ENCODE peak calls at places on chromosome 22, in six cellular contexts. L, V, N, H, B and X are unnamed samples.
A peak's percentile ranks its signal among the peaks of the same experiment; 100 is the strongest.

GRCh38 chr22:38957046-38957770 is at the start of gene APOBEC3A:
- DNase-seq in L (no peak), V (no peak), N (no peak), H (peak; percentile 63), B (no peak), X (peak; percentile 79)

GRCh38 chr22:49017769-49018330 is 809.8 kb downstream of the BRD1 start:
- DNase-seq in L (no peak), V (no peak), N (no peak), H (peak; percentile 18), B (no peak), X (peak; percentile 23)

GRCh38 chr22:39097098-39098020 is at the start of gene APOBEC3H:
- DNase-seq in L (no peak), V (peak; percentile 32), N (peak; percentile 24), H (no peak), B (peak; percentile 21), X (no peak)

GRCh38 chr22:28297504-28297903 is 378.4 kb upstream of the PITPNB start:
- DNase-seq in L (no peak), V (no peak), N (no peak), H (no peak), B (no peak), X (peak; percentile 35)

GRCh38 chr22:35538801-35539321 is 1.8 kb upstream of the RASD2 start:
- DNase-seq in L (peak; percentile 42), V (no peak), N (peak; percentile 38), H (no peak), B (no peak), X (no peak)

GRCh38 chr22:49012695-49013094 is 815.0 kb downstream of the BRD1 start:
- DNase-seq in L (no peak), V (no peak), N (no peak), H (no peak), B (no peak), X (no peak)

GRCh38 chr22:39313258-39314001 is 6.0 kb downstream of the RPL3 start:
- DNase-seq in L (no peak), V (no peak), N (no peak), H (no peak), B (no peak), X (no peak)

GRCh38 chr22:27045103-27045940 is 387.9 kb downstream of the MIAT start:
- DNase-seq in L (peak; percentile 23), V (no peak), N (no peak), H (no peak), B (no peak), X (no peak)

GRCh38 chr22:17734197-17734596 is 40.1 kb downstream of the BID start:
- DNase-seq in L (no peak), V (no peak), N (no peak), H (no peak), B (no peak), X (no peak)

GRCh38 chr22:11627798-11628650 is 3900.0 kb upstream of the OR11H1 start:
- DNase-seq in L (no peak), V (no peak), N (no peak), H (no peak), B (no peak), X (peak; percentile 28)

GRCh38 chr22:49005557-49005956 is 822.1 kb downstream of the BRD1 start:
- DNase-seq in L (no peak), V (no peak), N (no peak), H (no peak), B (no peak), X (no peak)

GRCh38 chr22:38758276-38758945 is 2.6 kb upstream of the SUN2 start:
- DNase-seq in L (no peak), V (peak; percentile 61), N (no peak), H (no peak), B (no peak), X (peak; percentile 32)

GRCh38 chr22:24776525-24776924 is 2.0 kb upstream of the PIWIL3 start:
- DNase-seq in L (no peak), V (no peak), N (no peak), H (no peak), B (no peak), X (no peak)

GRCh38 chr22:46528121-46528610 is 9.3 kb downstream of the CELSR1 start:
- DNase-seq in L (peak; percentile 84), V (no peak), N (no peak), H (no peak), B (peak; percentile 34), X (no peak)

GRCh38 chr22:17792289-17792688 is 18.0 kb upstream of the BID start:
- DNase-seq in L (no peak), V (no peak), N (peak; percentile 37), H (no peak), B (no peak), X (no peak)

GRCh38 chr22:27552863-27553262 is 248.7 kb downstream of the MN1 start:
- DNase-seq in L (no peak), V (no peak), N (no peak), H (no peak), B (no peak), X (no peak)

GRCh38 chr22:25091449-25091848 is 108.2 kb upstream of the CRYBB3 start:
- DNase-seq in L (no peak), V (no peak), N (no peak), H (no peak), B (no peak), X (no peak)

GRCh38 chr22:37601540-37602442 is 6.8 kb upstream of the GGA1 start:
- DNase-seq in L (no peak), V (no peak), N (peak; percentile 89), H (peak; percentile 79), B (no peak), X (peak; percentile 78)

GRCh38 chr22:43832393-43833265 is 20.5 kb upstream of the EFCAB6 start:
- DNase-seq in L (no peak), V (no peak), N (no peak), H (no peak), B (no peak), X (no peak)

GRCh38 chr22:28116261-28116673 is 197.2 kb upstream of the PITPNB start:
- DNase-seq in L (no peak), V (no peak), N (peak; percentile 27), H (no peak), B (peak; percentile 55), X (no peak)

GRCh38 chr22:46081036-46081830 is 69.1 kb upstream of the PPARA start:
- DNase-seq in L (no peak), V (no peak), N (no peak), H (peak; percentile 33), B (no peak), X (peak; percentile 54)

GRCh38 chr22:44685384-44686056 is 16.5 kb upstream of the PRR5 start:
- DNase-seq in L (peak; percentile 43), V (peak; percentile 64), N (no peak), H (peak; percentile 70), B (peak; percentile 44), X (peak; percentile 76)

GRCh38 chr22:28375761-28376534 is 303.7 kb downstream of the TTC28 start:
- DNase-seq in L (no peak), V (no peak), N (no peak), H (no peak), B (no peak), X (no peak)

GRCh38 chr22:40651057-40651456 is 14.5 kb upstream of the MRTFA start:
- DNase-seq in L (no peak), V (no peak), N (no peak), H (no peak), B (no peak), X (no peak)
- H3K4me3 ChIP-seq in L (peak overlapping the region; percentile 75), V (no peak overlapping the region), N (no peak overlapping the region), H (no peak overlapping the region), B (no peak overlapping the region), X (no peak overlapping the region)

GRCh38 chr22:42549329-42550060 is 4.3 kb upstream of the SERHL2 start:
- DNase-seq in L (no peak), V (no peak), N (no peak), H (no peak), B (no peak), X (peak; percentile 29)

GRCh38 chr22:42544686-42545085 is 9.1 kb upstream of the SERHL2 start:
- DNase-seq in L (no peak), V (no peak), N (no peak), H (no peak), B (no peak), X (no peak)

GRCh38 chr22:42547562-42547961 is 6.2 kb upstream of the SERHL2 start:
- DNase-seq in L (no peak), V (no peak), N (no peak), H (no peak), B (no peak), X (no peak)

GRCh38 chr22:42553475-42554361 is at the start of gene SERHL2:
- DNase-seq in L (peak; percentile 90), V (peak; percentile 93), N (peak; percentile 89), H (peak; percentile 92), B (peak; percentile 86), X (peak; percentile 99)

DNA sequence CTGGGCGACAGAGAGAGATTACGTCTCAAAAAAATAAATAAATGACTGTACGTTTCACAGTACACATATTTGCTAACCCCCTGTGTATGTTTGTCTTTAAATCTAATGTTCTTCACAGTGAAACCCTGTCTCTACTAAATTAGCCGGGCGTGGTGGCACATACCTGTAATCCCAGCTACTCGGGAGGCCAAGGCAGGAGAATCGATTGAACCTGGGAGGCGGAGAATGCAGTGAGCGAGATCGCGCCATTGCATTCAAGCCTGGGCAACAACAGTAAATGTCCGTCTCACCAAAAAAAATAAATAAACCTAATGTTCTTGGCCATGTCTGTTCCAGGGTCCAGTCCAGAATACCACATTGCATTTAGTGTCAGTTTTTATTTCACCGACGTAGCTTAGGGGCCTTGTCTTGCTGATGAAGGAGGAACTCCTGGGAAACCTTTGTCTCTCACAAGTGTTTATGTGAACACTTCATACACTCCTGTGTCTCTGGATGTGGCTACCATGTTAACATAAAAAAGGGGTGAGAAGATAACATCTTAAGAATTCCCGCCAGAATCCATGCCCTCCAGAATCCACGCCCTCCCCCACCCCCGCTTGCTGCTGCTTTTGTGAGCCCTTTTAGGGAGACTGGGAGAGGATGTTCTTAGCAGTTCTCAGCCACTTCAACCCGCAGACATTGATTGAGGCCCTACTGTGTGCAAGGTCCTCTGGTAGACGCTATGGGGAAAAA is 5.0 kb upstream of the SERHL2 start:
- DNase-seq in L (no peak), V (no peak), N (no peak), H (no peak), B (no peak), X (no peak)
- H3K4me3 ChIP-seq in L (no peak overlapping the region), V (no peak overlapping the region), N (no peak overlapping the region), H (no peak overlapping the region), B (no peak overlapping the region), X (no peak overlapping the region)

GRCh38 chr22:22521631-22522030 is 1.6 kb upstream of the ZNF280A start:
- DNase-seq in L (no peak), V (no peak), N (no peak), H (no peak), B (no peak), X (no peak)

GRCh38 chr22:22516992-22517391 is 3.1 kb downstream of the ZNF280A start:
- DNase-seq in L (no peak), V (no peak), N (no peak), H (no peak), B (no peak), X (no peak)

GRCh38 chr22:22520020-22520656 is at the start of gene ZNF280A:
- DNase-seq in L (peak; percentile 67), V (no peak), N (no peak), H (no peak), B (no peak), X (no peak)

GRCh38 chr22:22520667-22521602 is 865 bp upstream of the ZNF280A start:
- DNase-seq in L (no peak), V (no peak), N (no peak), H (no peak), B (no peak), X (no peak)

GRCh38 chr22:22519591-22519990 is 479 bp downstream of the ZNF280A start:
- DNase-seq in L (peak; percentile 18), V (no peak), N (no peak), H (no peak), B (no peak), X (no peak)
- H3K4me3 ChIP-seq in L (peak overlapping the region; percentile 54), V (no peak overlapping the region), N (no peak overlapping the region), H (no peak overlapping the region), B (no peak overlapping the region), X (no peak overlapping the region)

GRCh38 chr22:32204211-32204855 is 540 bp downstream of the RFPL2 start:
- DNase-seq in L (peak; percentile 32), V (no peak), N (peak; percentile 43), H (no peak), B (no peak), X (no peak)
- H3K4me3 ChIP-seq in L (peak overlapping the region; percentile 60), V (peak overlapping the region; percentile 44), N (peak overlapping the region; percentile 34), H (peak overlapping the region; percentile 22), B (peak overlapping the region; percentile 25), X (no peak overlapping the region)